ENCODE peak calls at places on chromosome 9, in nine cellular contexts. P is activated T-cell treated with anti-CD3 and anti-CD28 coated beads for 24 hours; L is natural killer cell treated with Interleukin-12 subunit alpha and Interleukin-12 subunit beta and Interleukin-15 and Interleukin-18, amount 100 ng/mL, for 72 hours; K is endothelial cell; A is NCI-H2081; T is GM06990; Q is CD4-positive, CD25-positive, alpha-beta regulatory T cell; E is BE2C; N is aorta. O is an unnamed sample.

GRCh38 chr9:70480405-70480980 is 66.0 kb upstream of the KLF9 start:
- DNase-seq in P (no peak), L (no peak), K (no peak), A (peak), T (no peak), Q (no peak), E (peak), N (peak), O (no peak)

GRCh38 chr9:105716146-105716545 is 21.8 kb downstream of the TMEM38B start:
- DNase-seq in P (no peak), L (no peak), K (no peak), A (no peak), T (no peak), Q (no peak), E (no peak), N (no peak), O (no peak)

GRCh38 chr9:122904466-122904822 is 715 bp downstream of the RC3H2 start:
- DNase-seq in P (peak), L (no peak), K (peak), A (peak), T (no peak), Q (peak), E (peak), N (no peak), O (peak)

GRCh38 chr9:37293664-37294524 is 128.6 kb upstream of the GRHPR start:
- DNase-seq in P (no peak), L (no peak), K (no peak), A (no peak), T (peak), Q (no peak), E (peak), N (no peak), O (peak)

GRCh38 chr9:113485761-113486115 is 22.2 kb downstream of the RGS3 start:
- DNase-seq in P (no peak), L (no peak), K (no peak), A (no peak), T (no peak), Q (no peak), E (no peak), N (no peak), O (no peak)

GRCh38 chr9:35488019-35488418 is 1.9 kb upstream of the RUSC2 start:
- DNase-seq in P (no peak), L (no peak), K (no peak), A (no peak), T (no peak), Q (no peak), E (no peak), N (no peak), O (no peak)

GRCh38 chr9:131598121-131598520 is 52.8 kb downstream of the PRRT1B start:
- DNase-seq in P (no peak), L (no peak), K (no peak), A (no peak), T (no peak), Q (no peak), E (no peak), N (no peak), O (no peak)

GRCh38 chr9:135468866-135469521 is 10.6 kb upstream of the PPP1R26 start:
- DNase-seq in P (peak), L (no peak), K (no peak), A (no peak), T (no peak), Q (peak), E (no peak), N (no peak), O (no peak)

GRCh38 chr9:6413365-6414263 is 615 bp downstream of the UHRF2 start:
- DNase-seq in P (peak), L (peak), K (peak), A (peak), T (peak), Q (peak), E (peak), N (peak), O (peak)

GRCh38 chr9:86713970-86714369 is 233.3 kb downstream of the GAS1 start:
- DNase-seq in P (no peak), L (no peak), K (no peak), A (no peak), T (no peak), Q (no peak), E (no peak), N (no peak), O (no peak)

GRCh38 chr9:8857330-8858249 is 1058.0 kb upstream of the DMAC1 start:
- DNase-seq in P (no peak), L (no peak), K (peak), A (peak), T (no peak), Q (no peak), E (peak), N (peak), O (peak)

GRCh38 chr9:17009071-17009470 is 125.8 kb upstream of the CNTLN start:
- DNase-seq in P (no peak), L (no peak), K (no peak), A (no peak), T (no peak), Q (no peak), E (no peak), N (no peak), O (no peak)

GRCh38 chr9:34993502-34994428 is 4.2 kb downstream of the DNAJB5 start:
- DNase-seq in P (no peak), L (no peak), K (no peak), A (peak), T (peak), Q (no peak), E (peak), N (peak), O (no peak)

GRCh38 chr9:84846501-84847323 is 177.2 kb downstream of the NTRK2 start:
- DNase-seq in P (no peak), L (no peak), K (no peak), A (peak), T (no peak), Q (no peak), E (no peak), N (no peak), O (peak)

GRCh38 chr9:111527347-111527746 is 2.4 kb downstream of the ZNF483 start:
- DNase-seq in P (no peak), L (no peak), K (no peak), A (no peak), T (no peak), Q (no peak), E (no peak), N (no peak), O (no peak)

GRCh38 chr9:131587331-131587730 is 42.0 kb downstream of the PRRT1B start:
- DNase-seq in P (no peak), L (no peak), K (no peak), A (no peak), T (no peak), Q (no peak), E (no peak), N (peak), O (no peak)

GRCh38 chr9:127397722-127398647 is 1.0 kb downstream of the SLC2A8 start:
- DNase-seq in P (no peak), L (no peak), K (peak), A (no peak), T (peak), Q (peak), E (peak), N (peak), O (peak)

GRCh38 chr9:14983599-14983998 is 73.4 kb upstream of the FREM1 start:
- DNase-seq in P (no peak), L (no peak), K (no peak), A (no peak), T (no peak), Q (no peak), E (no peak), N (no peak), O (no peak)

GRCh38 chr9:127169507-127169883 is 47.1 kb upstream of the ANGPTL2 start:
- DNase-seq in P (no peak), L (no peak), K (no peak), A (no peak), T (no peak), Q (no peak), E (no peak), N (no peak), O (no peak)

GRCh38 chr9:94649100-94649855 is 10.0 kb upstream of the FBP1 start:
- DNase-seq in P (no peak), L (no peak), K (no peak), A (no peak), T (no peak), Q (no peak), E (no peak), N (no peak), O (no peak)

GRCh38 chr9:108272350-108272899 is 583.4 kb downstream of the ACTL7B start:
- DNase-seq in P (no peak), L (no peak), K (peak), A (peak), T (no peak), Q (no peak), E (peak), N (no peak), O (peak)

GRCh38 chr9:115104908-115105307 is 13.0 kb downstream of the TNC start:
- DNase-seq in P (no peak), L (no peak), K (no peak), A (no peak), T (no peak), Q (no peak), E (no peak), N (no peak), O (no peak)

GRCh38 chr9:127608104-127608966 is 3.7 kb upstream of the STXBP1 start:
- DNase-seq in P (peak), L (peak), K (peak), A (peak), T (peak), Q (peak), E (peak), N (peak), O (no peak)

O was measured in HAP-1.